ENCODE peak calls at places on chromosomes 1 and 21, in nine cellular contexts. W, U, J, E, Z, M, V, L and P are unnamed samples.

GRCh38 chr1:43271186-43272118 is 1.7 kb downstream of the TMEM125 start:
- DNase-seq in W (peak), U (no peak), J (no peak), E (no peak), Z (no peak), M (no peak), V (no peak), L (no peak), P (no peak)

GRCh38 chr1:208004851-208005250 is 93.9 kb upstream of the CD34 start:
- DNase-seq in W (no peak), U (no peak), J (no peak), E (no peak), Z (no peak), M (peak), V (peak), L (no peak), P (no peak)

GRCh38 chr1:26771285-26771642 is 16.5 kb upstream of the PIGV start:
- DNase-seq in W (no peak), U (no peak), J (no peak), E (no peak), Z (no peak), M (no peak), V (no peak), L (no peak), P (no peak)

GRCh38 chr21:38140192-38140905 is 116.4 kb upstream of the KCNJ15 start:
- DNase-seq in W (peak), U (no peak), J (peak), E (no peak), Z (no peak), M (peak), V (peak), L (peak), P (no peak)

GRCh38 chr1:71027991-71028390 is 19.6 kb downstream of the PTGER3 start:
- DNase-seq in W (no peak), U (no peak), J (no peak), E (no peak), Z (no peak), M (no peak), V (no peak), L (no peak), P (no peak)

GRCh38 chr21:45634511-45635183 is 8.9 kb upstream of the PCBP3 start:
- DNase-seq in W (no peak), U (no peak), J (no peak), E (no peak), Z (no peak), M (no peak), V (peak), L (peak), P (no peak)

GRCh38 chr1:6560267-6560666 is 5.2 kb downstream of the TAS1R1 start:
- DNase-seq in W (no peak), U (no peak), J (no peak), E (no peak), Z (no peak), M (no peak), V (no peak), L (no peak), P (no peak)

GRCh38 chr1:216904457-216904856 is 181.2 kb upstream of the ESRRG start:
- DNase-seq in W (no peak), U (peak), J (no peak), E (no peak), Z (no peak), M (no peak), V (peak), L (no peak), P (no peak)

GRCh38 chr1:52692697-52693096 is 5.5 kb downstream of the COA7 start:
- DNase-seq in W (no peak), U (no peak), J (no peak), E (no peak), Z (no peak), M (no peak), V (no peak), L (no peak), P (no peak)

GRCh38 chr1:171251042-171251740 is 2.9 kb downstream of the FMO1 start:
- DNase-seq in W (peak), U (peak), J (peak), E (no peak), Z (no peak), M (no peak), V (peak), L (no peak), P (no peak)

GRCh38 chr1:227779021-227779441 is 36.4 kb upstream of the PRSS38 start:
- DNase-seq in W (no peak), U (no peak), J (no peak), E (no peak), Z (no peak), M (no peak), V (no peak), L (no peak), P (no peak)

GRCh38 chr1:177209357-177209756 is 38.6 kb downstream of the BRINP2 start:
- DNase-seq in W (peak), U (peak), J (peak), E (no peak), Z (peak), M (peak), V (peak), L (peak), P (peak)